ENCODE peak calls at places on chromosomes 16 and 17, in eight cellular contexts. X, W, H, C, B, O, S and M are unnamed samples.

GRCh38 chr17:33385133-33385532 is 92.0 kb upstream of the ASIC2 start:
- DNase-seq in B (no peak), X (no peak), H (no peak), W (no peak), O (no peak), C (no peak), S (no peak), M (no peak)

GRCh38 chr17:14032234-14032633 is 37.1 kb upstream of the COX10 start:
- DNase-seq in C (no peak), X (no peak), O (no peak), W (no peak), S (no peak), B (no peak), H (peak), M (no peak)

GRCh38 chr16:66451548-66451947 is 24.5 kb downstream of the BEAN1 start:
- DNase-seq in S (no peak), B (no peak), X (no peak), O (no peak), H (no peak), W (no peak), C (no peak), M (no peak)

GRCh38 chr17:79036609-79037008 is 12.6 kb downstream of the C1QTNF1 start:
- DNase-seq in W (no peak), C (no peak), B (peak), X (no peak), H (no peak), S (peak), O (no peak), M (no peak)

GRCh38 chr16:27547134-27547533 is 2.6 kb downstream of the GTF3C1 start:
- DNase-seq in S (peak), X (no peak), W (no peak), O (no peak), H (no peak), C (no peak), B (peak), M (peak)

GRCh38 chr17:15782809-15783208 is 50.7 kb downstream of the TBC1D26 start:
- DNase-seq in O (no peak), C (peak), S (peak), H (no peak), X (no peak), W (peak), B (no peak), M (no peak)

GRCh38 chr16:1325261-1325660 is 8.2 kb upstream of the BAIAP3 start:
- DNase-seq in X (no peak), O (no peak), H (no peak), W (no peak), C (no peak), B (no peak), S (no peak), M (no peak)

GRCh38 chr17:2124391-2124790 is 69.5 kb downstream of the HIC1 start:
- DNase-seq in B (peak), C (no peak), O (no peak), S (no peak), W (no peak), X (no peak), H (no peak), M (no peak)

GRCh38 chr16:27359051-27359450 is 42.9 kb upstream of the IL21R start:
- DNase-seq in S (no peak), H (no peak), W (no peak), B (no peak), X (no peak), C (no peak), O (no peak), M (no peak)

GRCh38 chr16:30949655-30950515 is 1.0 kb downstream of the ORAI3 start:
- DNase-seq in C (peak), H (no peak), B (peak), W (peak), X (no peak), S (peak), O (no peak), M (peak)

GRCh38 chr17:50276588-50277356 is 2.5 kb downstream of the TMEM92 start:
- DNase-seq in O (no peak), X (no peak), S (no peak), C (no peak), W (no peak), H (peak), B (no peak), M (no peak)

GRCh38 chr16:85689950-85690320 is 1.2 kb upstream of the GINS2 start:
- DNase-seq in O (no peak), S (no peak), H (no peak), X (no peak), W (no peak), C (no peak), B (no peak), M (no peak)

GRCh38 chr17:74211929-74212261 is 1.5 kb upstream of the TTYH2 start:
- DNase-seq in H (no peak), W (no peak), X (no peak), S (no peak), B (no peak), C (no peak), O (no peak), M (no peak)

GRCh38 chr17:58084317-58084981 is 1.2 kb downstream of the DYNLL2 start:
- DNase-seq in W (peak), S (peak), B (no peak), C (no peak), O (no peak), X (no peak), H (peak), M (peak)

GRCh38 chr17:50482110-50482509 is 3.5 kb downstream of the RSAD1 start:
- DNase-seq in X (no peak), S (no peak), W (no peak), C (no peak), O (no peak), B (no peak), H (no peak), M (no peak)

GRCh38 chr17:8674344-8675305 is 44.1 kb upstream of the MYH10 start:
- DNase-seq in H (no peak), C (peak), X (no peak), O (no peak), W (no peak), B (peak), S (peak), M (no peak)

GRCh38 chr17:27669136-27669535 is 38.1 kb downstream of the LGALS9 start:
- DNase-seq in X (no peak), W (no peak), B (no peak), O (no peak), H (no peak), C (no peak), S (no peak), M (no peak)

GRCh38 chr17:65370669-65371126 is 190.8 kb downstream of the AXIN2 start:
- DNase-seq in O (no peak), H (no peak), W (peak), C (no peak), B (no peak), X (no peak), S (no peak), M (no peak)

GRCh38 chr17:418421-418751 is 65.8 kb upstream of the RPH3AL start:
- DNase-seq in B (no peak), C (no peak), O (no peak), X (no peak), H (no peak), W (peak), S (no peak), M (no peak)

GRCh38 chr17:76772842-76773521 is 35.1 kb downstream of the MFSD11 start:
- DNase-seq in X (no peak), S (peak), H (peak), B (peak), W (peak), C (no peak), O (no peak), M (no peak)

GRCh38 chr16:3578610-3579551 is 1.7 kb upstream of the NLRC3 start:
- DNase-seq in W (peak), C (no peak), S (no peak), H (no peak), O (no peak), X (no peak), B (no peak), M (peak)

GRCh38 chr17:44210342-44211192 is 8.9 kb downstream of the UBTF start:
- DNase-seq in W (peak), B (peak), H (peak), S (peak), X (peak), C (peak), O (no peak), M (peak)

GRCh38 chr16:82758904-82759303 is 132.1 kb downstream of the CDH13 start:
- DNase-seq in X (no peak), W (no peak), H (no peak), B (no peak), O (no peak), S (no peak), C (no peak), M (no peak)

GRCh38 chr16:17768257-17768656 is 297.5 kb upstream of the XYLT1 start:
- DNase-seq in O (no peak), S (peak), H (no peak), B (peak), W (no peak), C (no peak), X (no peak), M (no peak)

GRCh38 chr16:5761592-5761991 is 664.0 kb upstream of the EEF2KMT start:
- DNase-seq in X (no peak), S (no peak), C (no peak), B (no peak), W (no peak), H (no peak), O (no peak), M (no peak)

GRCh38 chr17:79221597-79221996 is 147.0 kb downstream of the ENGASE start:
- DNase-seq in S (no peak), X (no peak), C (no peak), B (no peak), W (no peak), H (no peak), O (no peak), M (no peak)

GRCh38 chr16:56518435-56518834 is 1.4 kb downstream of the BBS2 start:
- DNase-seq in B (no peak), S (peak), X (no peak), C (no peak), H (no peak), O (no peak), W (no peak), M (no peak)

GRCh38 chr17:6456914-6457687 is 12.8 kb downstream of the PIMREG start:
- DNase-seq in X (no peak), H (no peak), B (peak), W (no peak), S (peak), O (no peak), C (peak), M (no peak)

GRCh38 chr17:43891851-43892671 is 15.3 kb downstream of the MPP2 start:
- DNase-seq in W (no peak), O (no peak), H (no peak), B (no peak), X (no peak), C (no peak), S (peak), M (no peak)

GRCh38 chr16:55836158-55836611 is 3.3 kb upstream of the CES1 start:
- DNase-seq in S (no peak), W (no peak), B (no peak), C (no peak), O (no peak), H (no peak), X (no peak), M (no peak)

GRCh38 chr17:75614556-75615270 is 18.5 kb upstream of the SMIM5 start:
- DNase-seq in C (no peak), S (no peak), B (no peak), H (no peak), X (no peak), W (no peak), O (no peak), M (no peak)

GRCh38 chr17:19304209-19304608 is 58.3 kb downstream of the B9D1 start:
- DNase-seq in S (peak), O (no peak), C (no peak), W (no peak), X (no peak), B (peak), H (no peak), M (no peak)

GRCh38 chr16:11946433-11946832 is 4.6 kb upstream of the NPIPB2 start:
- DNase-seq in H (no peak), O (no peak), C (no peak), B (no peak), W (no peak), X (no peak), S (no peak), M (no peak)

GRCh38 chr17:75758131-75758905 is 6.7 kb downstream of the GALK1 start:
- DNase-seq in H (no peak), B (no peak), C (peak), W (no peak), O (no peak), S (no peak), X (no peak), M (no peak)

GRCh38 chr16:85982563-85982939 is 83.6 kb downstream of the IRF8 start:
- DNase-seq in O (no peak), W (no peak), H (no peak), X (no peak), S (no peak), B (no peak), C (peak), M (no peak)

GRCh38 chr17:55527520-55528118 is 16.4 kb upstream of the SMIM36 start:
- DNase-seq in C (no peak), O (peak), X (no peak), S (peak), W (no peak), B (peak), H (no peak), M (peak)

GRCh38 chr16:3872216-3872895 is 8.2 kb downstream of the CREBBP start:
- DNase-seq in O (no peak), W (no peak), H (no peak), S (no peak), X (no peak), C (no peak), B (no peak), M (no peak)